ENCODE peak calls at places on chromosomes 5 and 9, in eight cellular contexts. D, A, C, E, V, T, R and Z are unnamed samples.

GRCh38 chr9:124040935-124041816 is 29.6 kb downstream of the LHX2 start:
- DNase-seq in D (no peak), A (peak), C (peak), E (no peak), V (peak), T (peak), R (peak), Z (no peak)

GRCh38 chr9:76246680-76247079 is 147.5 kb downstream of the RFK start:
- DNase-seq in D (no peak), A (no peak), C (no peak), E (no peak), V (no peak), T (no peak), R (no peak), Z (no peak)

GRCh38 chr5:163509288-163510040 is 4.0 kb downstream of the MAT2B start:
- DNase-seq in D (no peak), A (no peak), C (no peak), E (no peak), V (no peak), T (no peak), R (peak), Z (no peak)

GRCh38 chr9:69572611-69573010 is 99.6 kb downstream of the APBA1 start:
- DNase-seq in D (no peak), A (no peak), C (no peak), E (no peak), V (no peak), T (no peak), R (no peak), Z (no peak)

GRCh38 chr9:119368681-119369581 is at the start of gene BRINP1:
- DNase-seq in D (no peak), A (no peak), C (no peak), E (no peak), V (no peak), T (peak), R (peak), Z (no peak)

GRCh38 chr5:176167800-176168199 is 70.4 kb upstream of the SIMC1 start:
- DNase-seq in D (no peak), A (no peak), C (no peak), E (no peak), V (no peak), T (no peak), R (no peak), Z (no peak)

GRCh38 chr9:5375790-5376477 is 36.3 kb upstream of the RLN1 start:
- DNase-seq in D (peak), A (no peak), C (no peak), E (no peak), V (no peak), T (no peak), R (no peak), Z (no peak)

GRCh38 chr9:13500034-13500433 is 220.5 kb upstream of the MPDZ start:
- DNase-seq in D (no peak), A (no peak), C (no peak), E (no peak), V (no peak), T (no peak), R (no peak), Z (no peak)

GRCh38 chr5:128674837-128675446 is 136.9 kb upstream of the FBN2 start:
- DNase-seq in D (peak), A (peak), C (no peak), E (peak), V (no peak), T (no peak), R (peak), Z (peak)

GRCh38 chr5:127830157-127830556 is 127.0 kb downstream of the CCDC192 start:
- DNase-seq in D (no peak), A (no peak), C (no peak), E (no peak), V (no peak), T (no peak), R (no peak), Z (no peak)

GRCh38 chr5:91840412-91840811 is 457.3 kb upstream of the ARRDC3 start:
- DNase-seq in D (no peak), A (no peak), C (no peak), E (no peak), V (no peak), T (peak), R (no peak), Z (no peak)

GRCh38 chr5:113218200-113218599 is 216.6 kb downstream of the TSSK1B start:
- DNase-seq in D (no peak), A (no peak), C (no peak), E (no peak), V (no peak), T (no peak), R (no peak), Z (no peak)

GRCh38 chr5:74579215-74579614 is 61.3 kb downstream of the ENC1 start:
- DNase-seq in D (peak), A (peak), C (peak), E (no peak), V (no peak), T (no peak), R (no peak), Z (no peak)

GRCh38 chr5:39948867-39949468 is 524.2 kb upstream of the DAB2 start:
- DNase-seq in D (peak), A (peak), C (peak), E (peak), V (peak), T (peak), R (peak), Z (peak)